ENCODE peak calls at places on chromosome 4, in five cellular contexts. I, Y, O, J and M are unnamed samples.

GRCh38 chr4:67437974-67438713 is 107.2 kb downstream of the CENPC start:
- DNase-seq in I (no peak), Y (peak), O (peak), J (no peak), M (peak)

GRCh38 chr4:10554694-10555093 is 97.5 kb upstream of the ZNF518B start:
- DNase-seq in I (peak), Y (peak), O (peak), J (peak), M (no peak)

GRCh38 chr4:78155616-78156105 is 98.5 kb downstream of the FRAS1 start:
- DNase-seq in I (no peak), Y (no peak), O (peak), J (no peak), M (no peak)

GRCh38 chr4:138672393-138672976 is 343.1 kb upstream of the NOCT start:
- DNase-seq in I (no peak), Y (no peak), O (no peak), J (no peak), M (no peak)

GRCh38 chr4:2714918-2715317 is 41.2 kb downstream of the TNIP2 start:
- DNase-seq in I (no peak), Y (no peak), O (peak), J (no peak), M (no peak)

GRCh38 chr4:2878346-2878745 is 34.7 kb downstream of the ADD1 start:
- DNase-seq in I (no peak), Y (no peak), O (peak), J (no peak), M (no peak)

GRCh38 chr4:168845897-168846296 is 164.2 kb downstream of the CBR4 start:
- DNase-seq in I (peak), Y (no peak), O (no peak), J (no peak), M (no peak)

GRCh38 chr4:126582737-126583136 is 1050.0 kb upstream of the INTU start:
- DNase-seq in I (no peak), Y (peak), O (no peak), J (no peak), M (no peak)

GRCh38 chr4:140085924-140086323 is 68.1 kb downstream of the MAML3 start:
- DNase-seq in I (no peak), Y (no peak), O (no peak), J (no peak), M (no peak)

GRCh38 chr4:142801966-142802365 is 44.1 kb downstream of the INPP4B start:
- DNase-seq in I (no peak), Y (no peak), O (no peak), J (no peak), M (peak)